ENCODE peak calls at places on chromosomes 16 and 17, in six cellular contexts. H is nucleus accumbens, T is B cell, A is cardiac muscle cell, L is T-helper 1 cell, M is M059J. N is an unnamed sample.

GRCh38 chr16:67632415-67633172 is 12.3 kb upstream of the CARMIL2 start:
- DNase-seq in H (peak), T (no peak), A (no peak), L (no peak), M (no peak), N (peak)

GRCh38 chr17:65182233-65182632 is 45.1 kb downstream of the RGS9 start:
- DNase-seq in H (no peak), T (no peak), A (no peak), L (no peak), M (no peak), N (no peak)

GRCh38 chr16:30615358-30616076 is 5.3 kb upstream of the ZNF689 start:
- DNase-seq in H (peak), T (peak), A (peak), L (peak), M (peak), N (peak)

GRCh38 chr17:5078106-5079028 is at the start of gene ZFP3:
- DNase-seq in H (peak), T (peak), A (peak), L (peak), M (peak), N (peak)

GRCh38 chr17:56481654-56482053 is 111.8 kb upstream of the NOG start:
- DNase-seq in H (no peak), T (no peak), A (peak), L (no peak), M (no peak), N (no peak)

GRCh38 chr17:49450181-49450580 is 35.5 kb upstream of the PHB1 start:
- DNase-seq in H (no peak), T (no peak), A (no peak), L (no peak), M (no peak), N (no peak)

GRCh38 chr17:42405963-42406495 is 17.0 kb downstream of the CAVIN1 start:
- DNase-seq in H (peak), T (peak), A (peak), L (peak), M (no peak), N (peak)

GRCh38 chr16:59212492-59213024 is 478.4 kb upstream of the GOT2 start:
- DNase-seq in H (no peak), T (no peak), A (no peak), L (no peak), M (peak), N (no peak)

GRCh38 chr17:39700148-39700987 is 504 bp downstream of the ERBB2 start:
- DNase-seq in H (no peak), T (no peak), A (peak), L (no peak), M (no peak), N (no peak)

GRCh38 chr17:48555183-48555615 is 10.3 kb upstream of the HOXB2 start:
- DNase-seq in H (no peak), T (no peak), A (peak), L (no peak), M (peak), N (no peak)

GRCh38 chr16:65445313-65446260 is 323.7 kb upstream of the CDH11 start:
- DNase-seq in H (no peak), T (no peak), A (no peak), L (no peak), M (no peak), N (no peak)

GRCh38 chr16:89193021-89193575 is 7.2 kb downstream of the SLC22A31 start:
- DNase-seq in H (no peak), T (no peak), A (peak), L (peak), M (no peak), N (peak)

GRCh38 chr16:9090960-9091866 is at the start of gene HAPSTR1:
- DNase-seq in H (peak), T (peak), A (peak), L (peak), M (peak), N (peak)

GRCh38 chr16:66924527-66925321 is 611 bp downstream of the RRAD start:
- DNase-seq in H (no peak), T (peak), A (peak), L (peak), M (no peak), N (no peak)

GRCh38 chr17:15194859-15195277 is 70.3 kb downstream of the PMP22 start:
- DNase-seq in H (no peak), T (no peak), A (no peak), L (no peak), M (peak), N (no peak)

GRCh38 chr17:6507535-6507934 is 48.8 kb downstream of the PITPNM3 start:
- DNase-seq in H (no peak), T (no peak), A (no peak), L (no peak), M (peak), N (no peak)

GRCh38 chr16:66728117-66728787 is 23.2 kb downstream of the DYNC1LI2 start:
- DNase-seq in H (no peak), T (peak), A (peak), L (peak), M (peak), N (peak)

GRCh38 chr17:4533522-4534502 is 21.4 kb downstream of the MYBBP1A start:
- DNase-seq in H (peak), T (no peak), A (no peak), L (no peak), M (peak), N (no peak)

GRCh38 chr16:11627822-11628457 is 40.3 kb upstream of the SNN start:
- DNase-seq in H (no peak), T (no peak), A (no peak), L (no peak), M (peak), N (no peak)

GRCh38 chr17:78374631-78375274 is 3.7 kb upstream of the PGS1 start:
- DNase-seq in H (no peak), T (no peak), A (no peak), L (no peak), M (peak), N (no peak)

GRCh38 chr17:64106918-64107317 is 23.0 kb downstream of the ERN1 start:
- DNase-seq in H (no peak), T (no peak), A (no peak), L (no peak), M (no peak), N (no peak)

GRCh38 chr16:78673157-78673556 is 573.7 kb downstream of the WWOX start:
- DNase-seq in H (no peak), T (no peak), A (no peak), L (no peak), M (no peak), N (no peak)

GRCh38 chr16:8999800-9000199 is 36.1 kb upstream of the USP7 start:
- DNase-seq in H (no peak), T (no peak), A (no peak), L (no peak), M (no peak), N (no peak)

GRCh38 chr16:89484923-89485679 is 5.3 kb downstream of the ANKRD11 start:
- DNase-seq in H (no peak), T (peak), A (no peak), L (peak), M (no peak), N (no peak)

GRCh38 chr17:9790889-9791876 is at the start of gene DHRS7C:
- DNase-seq in H (no peak), T (no peak), A (peak), L (no peak), M (no peak), N (peak)

GRCh38 chr17:43608313-43608712 is 53.4 kb downstream of the MEOX1 start:
- DNase-seq in H (peak), T (no peak), A (no peak), L (peak), M (peak), N (no peak)

GRCh38 chr17:70624208-70624607 is 454.9 kb downstream of the KCNJ2 start:
- DNase-seq in H (no peak), T (no peak), A (no peak), L (no peak), M (no peak), N (no peak)

GRCh38 chr17:45143767-45144198 is 4.5 kb upstream of the HEXIM1 start:
- DNase-seq in H (peak), T (peak), A (no peak), L (no peak), M (no peak), N (peak)

GRCh38 chr17:31216053-31216751 is 80.8 kb downstream of the OMG start:
- DNase-seq in H (no peak), T (peak), A (peak), L (peak), M (peak), N (peak)

GRCh38 chr16:82855471-82855870 is 228.7 kb downstream of the CDH13 start:
- DNase-seq in H (no peak), T (no peak), A (no peak), L (no peak), M (peak), N (no peak)

GRCh38 chr16:22217890-22218730 is 12.0 kb downstream of the EEF2K start:
- DNase-seq in H (no peak), T (peak), A (no peak), L (no peak), M (peak), N (no peak)

GRCh38 chr17:45032150-45032493 is 19.3 kb downstream of the DCAKD start:
- DNase-seq in H (no peak), T (no peak), A (no peak), L (no peak), M (no peak), N (no peak)

GRCh38 chr16:2530629-2531318 is 434 bp downstream of the CEMP1 start:
- DNase-seq in H (no peak), T (peak), A (no peak), L (no peak), M (no peak), N (no peak)

GRCh38 chr16:80803341-80804060 is 897 bp downstream of the CDYL2 start:
- DNase-seq in H (no peak), T (peak), A (peak), L (peak), M (peak), N (no peak)